ENCODE peak calls at places on chromosomes 13 and 19, in nine cellular contexts. G is BE2C; F is CD8-positive, alpha-beta T cell; H is tibial nerve; W is mucosa of descending colon; U is heart left ventricle; Z is uterus; P is hepatocyte; T is left ventricle myocardium inferior. M is an unnamed sample.

GRCh38 chr19:19451429-19452240 is 46.2 kb downstream of the GATAD2A start:
- DNase-seq in U (no peak), H (no peak), W (no peak), F (peak; percentile 36), G (no peak), Z (no peak), P (no peak), T (no peak), M (no peak)

GRCh38 chr19:38389101-38389925 is 816 bp downstream of the SPRED3 start:
- DNase-seq in U (no peak), H (no peak), P (peak; percentile 58), G (peak; percentile 31), F (no peak), W (peak; percentile 12), T (no peak), Z (peak; percentile 21), M (peak; percentile 41)

GRCh38 chr19:11437955-11438354 is 2.5 kb downstream of the PRKCSH start:
- DNase-seq in T (no peak), W (no peak), Z (no peak), G (no peak), F (no peak), H (no peak), U (no peak), P (no peak), M (no peak)

GRCh38 chr13:109684084-109684835 is 102.1 kb downstream of the IRS2 start:
- DNase-seq in Z (no peak), G (no peak), H (no peak), T (no peak), P (no peak), W (peak; percentile 42), U (no peak), F (no peak), M (no peak)

GRCh38 chr13:45500492-45501174 is 35.9 kb downstream of the COG3 start:
- DNase-seq in P (no peak), H (no peak), U (no peak), Z (no peak), T (no peak), W (no peak), G (no peak), F (no peak), M (peak; percentile 95)

GRCh38 chr19:15831626-15832025 is 16.2 kb upstream of the OR10H1 start:
- DNase-seq in Z (no peak), P (no peak), T (no peak), U (no peak), H (no peak), G (no peak), F (no peak), W (no peak), M (no peak)

GRCh38 chr13:35630551-35631275 is 154.2 kb upstream of the MAB21L1 start:
- DNase-seq in U (no peak), W (peak; percentile 18), Z (no peak), G (peak; percentile 45), H (no peak), P (peak; percentile 76), F (no peak), T (no peak), M (peak; percentile 65)

GRCh38 chr19:54373781-54374266 is 9.1 kb upstream of the LAIR1 start:
- DNase-seq in T (no peak), H (no peak), F (no peak), W (no peak), P (no peak), U (no peak), G (no peak), Z (no peak), M (no peak)

GRCh38 chr13:39418424-39418823 is 184.6 kb downstream of the LHFPL6 start:
- DNase-seq in H (no peak), G (no peak), U (no peak), P (no peak), F (no peak), T (no peak), Z (no peak), W (no peak), M (no peak)

GRCh38 chr13:39417643-39418042 is 185.3 kb downstream of the LHFPL6 start:
- DNase-seq in U (no peak), P (peak; percentile 32), Z (no peak), G (no peak), T (no peak), H (no peak), F (no peak), W (no peak), M (peak; percentile 71)

GRCh38 chr13:39417131-39417530 is 185.9 kb downstream of the LHFPL6 start:
- DNase-seq in G (peak; percentile 23), W (no peak), U (no peak), Z (no peak), P (no peak), F (no peak), T (no peak), H (no peak), M (peak; percentile 57)

GRCh38 chr13:39419866-39420265 is 183.1 kb downstream of the LHFPL6 start:
- DNase-seq in H (no peak), Z (no peak), W (no peak), P (no peak), G (no peak), U (no peak), F (no peak), T (no peak), M (no peak)

DNA sequence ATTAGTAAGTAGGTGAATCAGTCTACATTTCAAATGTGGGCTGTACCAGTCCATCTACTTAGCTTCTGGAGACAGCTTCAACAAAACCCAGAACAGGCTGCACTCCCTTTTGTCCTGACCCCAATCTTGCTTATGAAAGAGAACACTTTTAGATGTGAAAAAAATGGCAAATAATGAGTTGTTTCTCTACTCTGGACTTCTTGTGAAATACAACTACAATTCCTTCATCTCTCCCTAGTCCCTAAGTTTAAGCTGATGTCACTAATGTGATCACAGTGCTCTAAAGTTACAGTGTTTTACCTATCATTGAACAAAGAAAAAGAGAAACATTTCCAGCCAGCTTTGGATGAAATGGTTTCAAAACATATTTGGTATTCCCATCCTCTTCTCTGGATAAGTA is 183.9 kb downstream of the LHFPL6 start:
- DNase-seq in P (no peak), G (no peak), T (no peak), F (no peak), W (no peak), U (no peak), H (no peak), Z (no peak), M (no peak)
- H3K4me1 ChIP-seq in P (peaks cover 6% of the 10 kb centered on the region), G (no peaks in the 10 kb centered on the region), T (peaks cover 82% of the 10 kb centered on the region), F (no peaks in the 10 kb centered on the region), W (no peaks in the 10 kb centered on the region), U (peaks cover 19% of the 10 kb centered on the region), H (peaks cover 47% of the 10 kb centered on the region), Z (no peaks in the 10 kb centered on the region), M (peaks cover 5% of the 10 kb centered on the region)

GRCh38 chr19:40383668-40384248 is 6.2 kb downstream of the HIPK4 start:
- DNase-seq in H (no peak), G (no peak), W (no peak), U (no peak), Z (no peak), T (no peak), F (no peak), P (no peak), M (no peak)

GRCh38 chr19:40379446-40380198 is 10.4 kb downstream of the HIPK4 start:
- DNase-seq in G (no peak), Z (no peak), H (no peak), F (no peak), W (no peak), T (no peak), U (no peak), P (no peak), M (no peak)

GRCh38 chr19:40378509-40378908 is 11.5 kb downstream of the HIPK4 start:
- DNase-seq in U (no peak), W (no peak), G (no peak), H (no peak), P (no peak), Z (no peak), F (no peak), T (no peak), M (no peak)

GRCh38 chr19:40380199-40381037 is 9.6 kb downstream of the HIPK4 start:
- DNase-seq in H (no peak), G (no peak), U (no peak), Z (no peak), T (no peak), P (no peak), W (no peak), F (no peak), M (no peak)

DNA sequence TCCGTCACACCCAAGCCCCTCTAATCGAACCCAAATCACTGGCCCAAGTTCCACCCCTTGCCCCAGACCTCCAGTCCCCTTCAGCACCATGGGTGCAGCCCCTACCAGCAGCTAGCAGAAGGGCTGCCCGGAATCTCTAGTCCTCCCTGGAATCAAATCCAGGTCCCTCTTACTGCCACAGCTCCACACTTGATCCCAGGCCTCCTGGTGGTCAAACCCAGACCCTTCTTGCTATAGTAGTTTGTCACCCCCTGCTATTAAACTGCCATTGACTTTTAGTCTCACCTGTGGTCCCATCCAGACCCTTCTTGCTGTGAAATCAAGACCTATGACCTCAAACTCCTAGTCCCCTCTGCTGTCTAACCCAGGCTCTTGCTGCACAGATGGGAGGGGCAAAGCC is 8.7 kb downstream of the HIPK4 start:
- DNase-seq in W (no peak), Z (no peak), F (no peak), H (no peak), T (no peak), U (no peak), P (no peak), G (no peak), M (no peak)
- TF ChIP-seq CTCF in W (no peak), Z (no peak), F (no peak), H (no peak), T (no peak), U (no peak), P (no peak), G (peak; percentile 38), M (no peak)

DNA sequence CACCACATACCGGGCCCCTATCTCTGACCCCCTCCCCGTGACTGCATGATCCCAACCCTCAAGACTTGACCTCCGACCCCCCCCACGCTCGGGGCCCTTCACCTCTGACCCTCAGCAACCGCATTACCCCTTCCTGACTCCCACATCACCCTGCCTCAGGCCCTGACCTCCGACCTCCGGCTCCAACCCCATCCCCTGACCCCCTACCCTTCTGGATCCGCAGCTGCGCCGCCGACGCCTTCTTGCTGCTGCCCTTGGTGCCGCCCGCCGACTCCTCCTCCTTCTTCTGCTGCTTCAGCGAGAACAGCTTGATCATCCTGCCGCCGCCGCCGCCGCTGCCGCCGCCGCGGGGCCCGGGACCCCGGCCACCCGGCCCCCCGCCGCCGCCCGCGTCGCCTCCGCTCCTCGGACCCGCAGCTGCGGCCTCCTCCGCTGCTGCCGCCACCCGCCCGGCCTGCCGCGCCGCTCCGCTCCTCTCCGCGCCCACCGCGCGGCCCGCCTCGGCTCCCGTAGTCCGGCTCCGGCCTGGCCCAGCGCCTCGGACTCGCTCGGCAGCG is at the start of gene UBE2M:
- DNase-seq in Z (peak; percentile 70), F (peak; percentile 61), H (no peak), U (peak; percentile 68), P (peak; percentile 96), T (peak; percentile 58), G (peak; percentile 92), W (peak; percentile 64), M (no peak)
- H3K4me1 ChIP-seq in Z (peaks cover 26% of the 10 kb centered on the region), F (peaks cover 60% of the 10 kb centered on the region), H (peaks cover 62% of the 10 kb centered on the region), U (peaks cover 48% of the 10 kb centered on the region), P (peaks cover 27% of the 10 kb centered on the region), T (peaks cover 88% of the 10 kb centered on the region), G (peaks cover 8% of the 10 kb centered on the region), W (peaks cover 43% of the 10 kb centered on the region), M (peaks cover 35% of the 10 kb centered on the region)

DNA sequence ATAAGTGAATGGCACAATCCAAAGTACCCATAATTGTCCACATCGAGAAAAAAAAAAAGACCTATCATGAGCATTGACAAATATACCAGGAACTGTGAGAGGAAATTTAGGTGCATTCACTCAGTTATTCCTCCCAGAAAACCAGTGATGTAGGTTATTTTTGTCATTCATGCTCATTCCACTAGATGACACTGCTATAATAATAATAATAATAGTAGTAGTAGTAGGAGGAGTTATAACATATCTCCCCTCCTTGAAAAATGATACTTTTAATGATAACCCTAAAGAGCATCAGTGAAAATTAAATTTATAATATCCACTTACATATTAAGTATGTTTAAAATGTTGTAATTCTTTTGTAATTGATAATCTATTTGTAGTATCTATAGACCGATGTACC is 463.9 kb upstream of the MIR17HG start:
- DNase-seq in H (no peak), G (no peak), P (no peak), T (no peak), W (no peak), Z (no peak), F (no peak), U (no peak), M (no peak)
- TF ChIP-seq CTCF in H (no peak), G (no peak), P (peak; percentile 21), T (no peak), W (no peak), Z (no peak), F (no peak), U (no peak), M (no peak)